ENCODE peak calls at places on chromosomes 11 and 22, in four cellular contexts. E is substantia nigra, Y is psoas muscle, H is NCI-H345. K is an unnamed sample.

GRCh38 chr22:35318346-35319215 is 18.9 kb downstream of the TOM1 start:
- DNase-seq in E (no peak), Y (no peak), H (no peak), K (no peak)

GRCh38 chr11:35006389-35007128 is 90.1 kb downstream of the PDHX start:
- DNase-seq in E (no peak), Y (no peak), H (no peak), K (no peak)

GRCh38 chr11:95392644-95393043 is 161.6 kb upstream of the SESN3 start:
- DNase-seq in E (no peak), Y (no peak), H (no peak), K (no peak)

GRCh38 chr22:32987081-32987631 is 71.0 kb downstream of the SYN3 start:
- DNase-seq in E (no peak), Y (no peak), H (no peak), K (no peak)

GRCh38 chr22:32804036-32804435 is 2.5 kb downstream of the TIMP3 start:
- DNase-seq in E (no peak), Y (no peak), H (no peak), K (no peak)

GRCh38 chr11:15768321-15768720 is 588.0 kb downstream of the SOX6 start:
- DNase-seq in E (no peak), Y (no peak), H (no peak), K (no peak)

GRCh38 chr22:37896181-37896592 is 9.9 kb upstream of the MICALL1 start:
- DNase-seq in E (no peak), Y (no peak), H (no peak), K (no peak)

GRCh38 chr11:62501432-62501891 is 45.1 kb downstream of the AHNAK start:
- DNase-seq in E (peak), Y (peak), H (peak), K (peak)

GRCh38 chr11:30504468-30504867 is 81.7 kb downstream of the MPPED2 start:
- DNase-seq in E (no peak), Y (no peak), H (no peak), K (no peak)

GRCh38 chr11:44611088-44611487 is 45.6 kb downstream of the CD82 start:
- DNase-seq in E (no peak), Y (no peak), H (no peak), K (no peak)

GRCh38 chr11:67691149-67691548 is 16.7 kb upstream of the ALDH3B2 start:
- DNase-seq in E (no peak), Y (no peak), H (no peak), K (no peak)

GRCh38 chr11:130061017-130061416 is 8.7 kb upstream of the APLP2 start:
- DNase-seq in E (no peak), Y (no peak), H (no peak), K (no peak)

GRCh38 chr11:77884186-77884828 is 63.4 kb downstream of the AAMDC start:
- DNase-seq in E (no peak), Y (no peak), H (no peak), K (no peak)

GRCh38 chr11:12087075-12087775 is 23.2 kb upstream of the MICAL2 start:
- DNase-seq in E (no peak), Y (no peak), H (no peak), K (no peak)

GRCh38 chr11:77883775-77884174 is 62.8 kb downstream of the AAMDC start:
- DNase-seq in E (no peak), Y (no peak), H (no peak), K (no peak)

GRCh38 chr11:110565344-110565684 is 135.6 kb downstream of the FDX1 start:
- DNase-seq in E (no peak), Y (no peak), H (no peak), K (no peak)

GRCh38 chr11:57764527-57764926 is 2.9 kb downstream of the CTNND1 start:
- DNase-seq in E (no peak), Y (no peak), H (no peak), K (no peak)

GRCh38 chr11:86699036-86699791 is 26.8 kb upstream of the ME3 start:
- DNase-seq in E (no peak), Y (no peak), H (no peak), K (no peak)

GRCh38 chr11:19116315-19116970 is 525 bp upstream of the ZDHHC13 start:
- DNase-seq in E (no peak), Y (no peak), H (no peak), K (no peak)

GRCh38 chr11:119338318-119338890 is 2.3 kb downstream of the C1QTNF5 start:
- DNase-seq in E (peak), Y (peak), H (peak), K (peak)

K was measured in tibial nerve.